ENCODE peak calls at places on chromosome 15, in six cellular contexts. Q, L, R, P, V and M are unnamed samples.

GRCh38 chr15:40543631-40544294 is 21.1 kb downstream of the CCDC32 start:
- DNase-seq in V (no peak), R (no peak), P (no peak), L (no peak), Q (no peak), M (no peak)

GRCh38 chr15:44058126-44058525 is 136.9 kb downstream of the FRMD5 start:
- DNase-seq in L (no peak), P (no peak), R (no peak), V (no peak), Q (no peak), M (no peak)

GRCh38 chr15:80606571-80606970 is 88.5 kb upstream of the ABHD17C start:
- DNase-seq in L (no peak), Q (no peak), V (no peak), R (no peak), P (no peak), M (no peak)

GRCh38 chr15:92797168-92798052 is 102.7 kb upstream of the CHD2 start:
- DNase-seq in L (no peak), P (peak; percentile 77), V (peak; percentile 76), R (peak; percentile 75), Q (peak; percentile 69), M (peak; percentile 79)

GRCh38 chr15:58546066-58546591 is 114.3 kb downstream of the LIPC start:
- DNase-seq in L (no peak), R (no peak), Q (no peak), P (no peak), V (no peak), M (no peak)

GRCh38 chr15:101063891-101064794 is 145.0 kb downstream of the LRRK1 start:
- DNase-seq in L (no peak), Q (no peak), R (no peak), P (no peak), V (no peak), M (no peak)

GRCh38 chr15:96553931-96554330 is 223.4 kb downstream of the NR2F2 start:
- DNase-seq in Q (no peak), P (no peak), R (no peak), V (no peak), L (no peak), M (no peak)

GRCh38 chr15:85554852-85555521 is 174.6 kb downstream of the AKAP13 start:
- DNase-seq in Q (no peak), R (no peak), P (no peak), V (no peak), L (no peak), M (no peak)

GRCh38 chr15:40815042-40815678 is 7.9 kb upstream of the DNAJC17 start:
- DNase-seq in R (peak; percentile 30), P (no peak), Q (peak; percentile 15), L (no peak), V (no peak), M (no peak)

GRCh38 chr15:48143856-48144255 is 23.1 kb downstream of the SLC24A5 start:
- DNase-seq in L (no peak), R (no peak), Q (no peak), P (no peak), V (no peak), M (no peak)

GRCh38 chr15:98941595-98942255 is 65.9 kb downstream of the PGPEP1L start:
- DNase-seq in Q (no peak), P (no peak), V (no peak), R (no peak), L (no peak), M (no peak)

GRCh38 chr15:52247032-52247431 is 48.6 kb downstream of the MYO5C start:
- DNase-seq in P (no peak), R (no peak), L (no peak), V (no peak), Q (no peak), M (no peak)

GRCh38 chr15:27949089-27949488 is 150.0 kb downstream of the OCA2 start:
- DNase-seq in P (no peak), R (no peak), V (no peak), L (no peak), Q (no peak), M (no peak)

GRCh38 chr15:60592386-60593339 is 113.7 kb upstream of the ICE2 start:
- DNase-seq in V (peak; percentile 23), P (no peak), R (peak; percentile 75), Q (peak; percentile 64), L (peak; percentile 67), M (peak; percentile 80)

GRCh38 chr15:66040211-66040892 is 171.1 kb downstream of the RAB11A start:
- DNase-seq in R (no peak), V (no peak), Q (no peak), L (no peak), P (no peak), M (no peak)

GRCh38 chr15:80641384-80641783 is 53.7 kb upstream of the ABHD17C start:
- DNase-seq in P (no peak), Q (no peak), R (no peak), V (no peak), L (no peak), M (no peak)

GRCh38 chr15:29917600-29918597 is 95.6 kb upstream of the TJP1 start:
- DNase-seq in R (no peak), Q (no peak), P (no peak), L (no peak), V (no peak), M (no peak)

GRCh38 chr15:48582472-48583235 is 62.9 kb downstream of the FBN1 start:
- DNase-seq in P (peak; percentile 78), R (peak; percentile 76), Q (no peak), L (no peak), V (no peak), M (no peak)

GRCh38 chr15:94305133-94305532 is 73.8 kb downstream of the MCTP2 start:
- DNase-seq in L (no peak), P (no peak), Q (no peak), V (no peak), R (no peak), M (no peak)

GRCh38 chr15:22966321-22967083 is 13.7 kb downstream of the CYFIP1 start:
- DNase-seq in Q (no peak), P (no peak), R (no peak), L (no peak), V (no peak), M (no peak)

GRCh38 chr15:67164811-67165652 is 89.4 kb downstream of the AAGAB start:
- DNase-seq in R (no peak), Q (no peak), V (no peak), L (no peak), P (no peak), M (no peak)

GRCh38 chr15:84398763-84399701 is 163.5 kb downstream of the GOLGA6L4 start:
- DNase-seq in R (no peak), L (no peak), P (no peak), V (no peak), Q (no peak), M (no peak)

GRCh38 chr15:35937380-35937779 is 391.4 kb upstream of the DPH6 start:
- DNase-seq in R (no peak), V (no peak), P (no peak), L (no peak), Q (no peak), M (no peak)

GRCh38 chr15:60004019-60004845 is at the start of gene FOXB1:
- DNase-seq in R (peak; percentile 49), V (no peak), Q (peak; percentile 19), L (peak; percentile 66), P (no peak), M (peak; percentile 28)

GRCh38 chr15:79431636-79432344 is at the start of gene MINAR1:
- DNase-seq in Q (no peak), R (no peak), P (no peak), L (peak; percentile 3), V (peak; percentile 4), M (peak; percentile 63)

GRCh38 chr15:70343961-70344360 is 246.2 kb upstream of the TLE3 start:
- DNase-seq in L (no peak), Q (peak; percentile 64), R (no peak), V (no peak), P (no peak), M (no peak)

GRCh38 chr15:52336530-52336929 is 40.9 kb upstream of the MYO5C start:
- DNase-seq in V (no peak), R (no peak), P (no peak), L (no peak), Q (no peak), M (no peak)

GRCh38 chr15:75493732-75494131 is 42.2 kb upstream of the SIN3A start:
- DNase-seq in P (no peak), V (no peak), Q (no peak), R (no peak), L (no peak), M (no peak)

GRCh38 chr15:100103828-100104227 is 237.9 kb downstream of the ADAMTS17 start:
- DNase-seq in Q (no peak), V (no peak), P (no peak), L (no peak), R (no peak), M (no peak)